ENCODE peak calls at places on chromosomes 3 and 15, in eight cellular contexts. One of them, this sample, is unnamed.

GRCh38 chr3:157129782-157130137 is 30.2 kb downstream of the CCNL1 start:
- DNase-seq in H7: peak
- DNase-seq in AG09309: no peak
- DNase-seq in fibroblast of mammary gland: no peak
- DNase-seq in small intestine: no peak
- DNase-seq in endothelial cell of umbilical vein: peak
- DNase-seq in colonic mucosa: peak
- DNase-seq in GM23248: no peak
- DNase-seq in this sample: no peak

GRCh38 chr3:58647661-58648141 is 18.9 kb downstream of the FAM3D start:
- DNase-seq in colonic mucosa: no peak
- DNase-seq in H7: no peak
- DNase-seq in fibroblast of mammary gland: no peak
- DNase-seq in endothelial cell of umbilical vein: peak
- DNase-seq in small intestine: peak
- DNase-seq in GM23248: no peak
- DNase-seq in AG09309: no peak
- DNase-seq in this sample: no peak

GRCh38 chr3:41317718-41318117 is 118.4 kb downstream of the CTNNB1 start:
- DNase-seq in endothelial cell of umbilical vein: peak
- DNase-seq in colonic mucosa: no peak
- DNase-seq in fibroblast of mammary gland: peak
- DNase-seq in GM23248: peak
- DNase-seq in AG09309: peak
- DNase-seq in small intestine: peak
- DNase-seq in H7: no peak
- DNase-seq in this sample: no peak

GRCh38 chr15:61084944-61085367 is 144.1 kb downstream of the RORA start:
- DNase-seq in fibroblast of mammary gland: peak
- DNase-seq in small intestine: no peak
- DNase-seq in GM23248: no peak
- DNase-seq in endothelial cell of umbilical vein: no peak
- DNase-seq in colonic mucosa: peak
- DNase-seq in H7: peak
- DNase-seq in AG09309: no peak
- DNase-seq in this sample: no peak

GRCh38 chr15:91685436-91685835 is 168.1 kb upstream of the SLCO3A1 start:
- DNase-seq in endothelial cell of umbilical vein: no peak
- DNase-seq in H7: no peak
- DNase-seq in fibroblast of mammary gland: no peak
- DNase-seq in colonic mucosa: no peak
- DNase-seq in AG09309: no peak
- DNase-seq in small intestine: no peak
- DNase-seq in GM23248: no peak
- DNase-seq in this sample: no peak

GRCh38 chr15:66148187-66148586 is 105.4 kb downstream of the MEGF11 start:
- DNase-seq in AG09309: no peak
- DNase-seq in colonic mucosa: no peak
- DNase-seq in GM23248: no peak
- DNase-seq in endothelial cell of umbilical vein: no peak
- DNase-seq in H7: no peak
- DNase-seq in small intestine: no peak
- DNase-seq in fibroblast of mammary gland: no peak
- DNase-seq in this sample: no peak

GRCh38 chr15:90002428-90002844 is 1.3 kb downstream of the ZNF710 start:
- DNase-seq in fibroblast of mammary gland: peak
- DNase-seq in small intestine: no peak
- DNase-seq in H7: no peak
- DNase-seq in AG09309: no peak
- DNase-seq in endothelial cell of umbilical vein: peak
- DNase-seq in colonic mucosa: no peak
- DNase-seq in GM23248: peak
- DNase-seq in this sample: peak

GRCh38 chr3:128845119-128845518 is 34.3 kb upstream of the ACAD9 start:
- DNase-seq in GM23248: no peak
- DNase-seq in fibroblast of mammary gland: no peak
- DNase-seq in H7: peak
- DNase-seq in endothelial cell of umbilical vein: no peak
- DNase-seq in colonic mucosa: no peak
- DNase-seq in AG09309: no peak
- DNase-seq in small intestine: no peak
- DNase-seq in this sample: no peak

GRCh38 chr3:118997190-118997589 is 37.5 kb downstream of the IGSF11 start:
- DNase-seq in colonic mucosa: no peak
- DNase-seq in fibroblast of mammary gland: no peak
- DNase-seq in GM23248: no peak
- DNase-seq in H7: no peak
- DNase-seq in AG09309: no peak
- DNase-seq in small intestine: no peak
- DNase-seq in endothelial cell of umbilical vein: no peak
- DNase-seq in this sample: no peak

GRCh38 chr3:144273611-144274010 is 302.0 kb downstream of the DIPK2A start:
- DNase-seq in fibroblast of mammary gland: no peak
- DNase-seq in GM23248: peak
- DNase-seq in H7: no peak
- DNase-seq in endothelial cell of umbilical vein: no peak
- DNase-seq in AG09309: peak
- DNase-seq in small intestine: no peak
- DNase-seq in colonic mucosa: no peak
- DNase-seq in this sample: no peak

GRCh38 chr3:188446791-188447190 is 292.8 kb downstream of the LPP start:
- DNase-seq in endothelial cell of umbilical vein: no peak
- DNase-seq in small intestine: no peak
- DNase-seq in fibroblast of mammary gland: no peak
- DNase-seq in AG09309: no peak
- DNase-seq in colonic mucosa: no peak
- DNase-seq in H7: no peak
- DNase-seq in GM23248: no peak
- DNase-seq in this sample: no peak

GRCh38 chr3:105786241-105786640 is 82.6 kb downstream of the CBLB start:
- DNase-seq in endothelial cell of umbilical vein: no peak
- DNase-seq in H7: no peak
- DNase-seq in AG09309: no peak
- DNase-seq in GM23248: no peak
- DNase-seq in fibroblast of mammary gland: no peak
- DNase-seq in small intestine: no peak
- DNase-seq in colonic mucosa: no peak
- DNase-seq in this sample: no peak

GRCh38 chr15:72382146-72382545 is 6.3 kb upstream of the HEXA start:
- DNase-seq in GM23248: peak
- DNase-seq in H7: no peak
- DNase-seq in endothelial cell of umbilical vein: no peak
- DNase-seq in AG09309: no peak
- DNase-seq in small intestine: peak
- DNase-seq in colonic mucosa: no peak
- DNase-seq in fibroblast of mammary gland: no peak
- DNase-seq in this sample: no peak

GRCh38 chr15:48877630-48878595 is at the start of gene EID1:
- DNase-seq in fibroblast of mammary gland: peak
- DNase-seq in GM23248: peak
- DNase-seq in colonic mucosa: peak
- DNase-seq in small intestine: peak
- DNase-seq in H7: peak
- DNase-seq in endothelial cell of umbilical vein: peak
- DNase-seq in AG09309: peak
- DNase-seq in this sample: peak

GRCh38 chr3:145721815-145722214 is 439.2 kb downstream of the PLOD2 start:
- DNase-seq in H7: no peak
- DNase-seq in fibroblast of mammary gland: no peak
- DNase-seq in GM23248: no peak
- DNase-seq in endothelial cell of umbilical vein: no peak
- DNase-seq in small intestine: no peak
- DNase-seq in AG09309: no peak
- DNase-seq in colonic mucosa: no peak
- DNase-seq in this sample: no peak

GRCh38 chr15:59976480-59976879 is 27.6 kb upstream of the FOXB1 start:
- DNase-seq in AG09309: no peak
- DNase-seq in small intestine: peak
- DNase-seq in H7: no peak
- DNase-seq in endothelial cell of umbilical vein: no peak
- DNase-seq in colonic mucosa: no peak
- DNase-seq in fibroblast of mammary gland: no peak
- DNase-seq in GM23248: no peak
- DNase-seq in this sample: peak

GRCh38 chr3:119596392-119596791 is 1.3 kb upstream of the PLA1A start:
- DNase-seq in endothelial cell of umbilical vein: no peak
- DNase-seq in H7: no peak
- DNase-seq in AG09309: no peak
- DNase-seq in colonic mucosa: no peak
- DNase-seq in small intestine: no peak
- DNase-seq in GM23248: no peak
- DNase-seq in fibroblast of mammary gland: no peak
- DNase-seq in this sample: no peak

GRCh38 chr3:66582721-66583141 is 81.9 kb upstream of the LRIG1 start:
- DNase-seq in small intestine: peak
- DNase-seq in AG09309: peak
- DNase-seq in H7: no peak
- DNase-seq in GM23248: peak
- DNase-seq in fibroblast of mammary gland: peak
- DNase-seq in colonic mucosa: no peak
- DNase-seq in endothelial cell of umbilical vein: no peak
- DNase-seq in this sample: peak

GRCh38 chr3:16265455-16265786 is 409 bp downstream of the OXNAD1 start:
- DNase-seq in colonic mucosa: no peak
- DNase-seq in fibroblast of mammary gland: no peak
- DNase-seq in small intestine: no peak
- DNase-seq in AG09309: no peak
- DNase-seq in endothelial cell of umbilical vein: no peak
- DNase-seq in GM23248: no peak
- DNase-seq in H7: no peak
- DNase-seq in this sample: no peak

GRCh38 chr3:35537265-35537664 is 102.1 kb upstream of the ARPP21 start:
- DNase-seq in endothelial cell of umbilical vein: no peak
- DNase-seq in fibroblast of mammary gland: no peak
- DNase-seq in H7: no peak
- DNase-seq in GM23248: no peak
- DNase-seq in AG09309: no peak
- DNase-seq in colonic mucosa: no peak
- DNase-seq in small intestine: no peak
- DNase-seq in this sample: no peak

GRCh38 chr3:29065211-29065785 is 215.6 kb upstream of the RBMS3 start:
- DNase-seq in colonic mucosa: no peak
- DNase-seq in small intestine: no peak
- DNase-seq in AG09309: peak
- DNase-seq in GM23248: peak
- DNase-seq in endothelial cell of umbilical vein: peak
- DNase-seq in H7: peak
- DNase-seq in fibroblast of mammary gland: peak
- DNase-seq in this sample: no peak

GRCh38 chr3:160210799-160211221 is 14.4 kb upstream of the C3orf80 start:
- DNase-seq in small intestine: peak
- DNase-seq in fibroblast of mammary gland: peak
- DNase-seq in GM23248: peak
- DNase-seq in endothelial cell of umbilical vein: peak
- DNase-seq in colonic mucosa: no peak
- DNase-seq in H7: no peak
- DNase-seq in AG09309: peak
- DNase-seq in this sample: no peak

DNA sequence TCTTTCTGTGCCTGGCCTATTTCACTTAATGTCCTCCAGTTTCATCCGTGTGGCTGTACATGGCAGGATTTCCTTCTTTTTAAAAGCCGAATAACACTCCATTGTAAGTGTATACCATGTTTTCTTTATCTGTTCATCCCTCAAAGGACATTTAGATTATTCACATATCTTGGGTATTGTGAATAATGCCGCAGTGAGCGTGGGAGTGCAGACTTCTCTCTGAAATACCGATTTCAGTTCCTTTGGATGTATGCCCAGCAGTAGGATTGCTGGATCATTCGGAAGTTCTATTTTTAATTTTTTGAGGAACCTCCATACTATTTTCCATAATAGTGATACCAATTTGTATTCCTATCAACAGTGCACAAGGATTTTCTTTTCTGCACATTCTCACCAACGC is 136.1 kb downstream of the APBA2 start:
- DNase-seq in GM23248: peak
- DNase-seq in AG09309: no peak
- DNase-seq in endothelial cell of umbilical vein: no peak
- DNase-seq in small intestine: no peak
- DNase-seq in H7: no peak
- DNase-seq in colonic mucosa: no peak
- DNase-seq in fibroblast of mammary gland: peak
- DNase-seq in this sample: no peak
- H3K4me3 ChIP-seq in GM23248: no peak
- H3K4me3 ChIP-seq in AG09309: no peak
- H3K4me3 ChIP-seq in endothelial cell of umbilical vein: no peak
- H3K4me3 ChIP-seq in small intestine: no peak
- H3K4me3 ChIP-seq in H7: no peak
- H3K4me3 ChIP-seq in colonic mucosa: no peak
- H3K4me3 ChIP-seq in fibroblast of mammary gland: no peak
- H3K4me3 ChIP-seq in this sample: no peak

DNA sequence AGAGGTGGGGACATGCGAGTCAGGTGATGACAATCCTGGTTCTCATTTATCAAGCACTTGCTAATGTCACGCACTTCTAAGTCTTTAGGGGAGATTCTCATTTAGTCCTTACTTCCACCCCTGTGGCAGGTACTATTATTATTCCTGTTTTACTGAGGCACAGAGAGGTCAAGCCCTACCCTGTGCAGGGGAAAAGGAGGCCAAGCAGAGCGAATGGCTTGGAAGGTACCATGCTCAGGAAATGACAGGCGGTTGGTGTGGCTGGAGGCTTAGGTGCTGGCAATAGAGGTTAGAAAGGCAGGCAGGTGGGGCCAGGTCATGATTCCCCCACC is 268.9 kb downstream of the UACA start:
- DNase-seq in small intestine: no peak
- DNase-seq in endothelial cell of umbilical vein: no peak
- DNase-seq in colonic mucosa: no peak
- DNase-seq in fibroblast of mammary gland: no peak
- DNase-seq in H7: no peak
- DNase-seq in AG09309: no peak
- DNase-seq in GM23248: no peak
- DNase-seq in this sample: no peak
- H3K4me3 ChIP-seq in small intestine: no peak
- H3K4me3 ChIP-seq in endothelial cell of umbilical vein: no peak
- H3K4me3 ChIP-seq in colonic mucosa: no peak
- H3K4me3 ChIP-seq in fibroblast of mammary gland: no peak
- H3K4me3 ChIP-seq in H7: no peak
- H3K4me3 ChIP-seq in AG09309: no peak
- H3K4me3 ChIP-seq in GM23248: no peak
- H3K4me3 ChIP-seq in this sample: no peak

DNA sequence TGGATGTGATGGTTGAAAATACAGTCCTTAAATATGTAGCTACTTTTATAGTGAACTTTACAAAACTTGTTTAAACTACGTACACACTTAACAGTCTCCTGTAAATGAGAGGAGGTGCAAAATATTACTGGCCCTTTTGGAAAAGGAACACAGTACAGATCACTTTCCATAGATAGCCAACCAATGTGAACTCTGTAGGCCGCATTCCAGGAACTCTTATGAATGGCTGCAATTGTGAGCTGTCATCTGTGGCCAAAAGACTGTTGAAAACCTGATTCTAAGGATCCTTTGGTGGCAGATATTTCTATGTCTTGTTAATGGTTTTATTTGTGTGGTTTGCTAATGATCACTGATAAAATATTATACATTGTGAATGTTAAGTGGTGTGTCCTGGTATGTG is 6.2 kb downstream of the TSC22D2 start:
- DNase-seq in small intestine: peak
- DNase-seq in colonic mucosa: peak
- DNase-seq in H7: no peak
- DNase-seq in GM23248: peak
- DNase-seq in endothelial cell of umbilical vein: peak
- DNase-seq in AG09309: no peak
- DNase-seq in fibroblast of mammary gland: peak
- DNase-seq in this sample: no peak
- H3K4me3 ChIP-seq in small intestine: peak
- H3K4me3 ChIP-seq in colonic mucosa: no peak
- H3K4me3 ChIP-seq in H7: no peak
- H3K4me3 ChIP-seq in GM23248: peak
- H3K4me3 ChIP-seq in endothelial cell of umbilical vein: peak
- H3K4me3 ChIP-seq in AG09309: peak
- H3K4me3 ChIP-seq in fibroblast of mammary gland: peak
- H3K4me3 ChIP-seq in this sample: peak

GRCh38 chr3:53180305-53181023 is 19.5 kb downstream of the PRKCD start:
- DNase-seq in fibroblast of mammary gland: no peak
- DNase-seq in small intestine: no peak
- DNase-seq in colonic mucosa: no peak
- DNase-seq in GM23248: no peak
- DNase-seq in H7: no peak
- DNase-seq in AG09309: no peak
- DNase-seq in endothelial cell of umbilical vein: no peak
- DNase-seq in this sample: no peak
- H3K4me3 ChIP-seq in fibroblast of mammary gland: no peak
- H3K4me3 ChIP-seq in small intestine: no peak
- H3K4me3 ChIP-seq in colonic mucosa: no peak
- H3K4me3 ChIP-seq in GM23248: no peak
- H3K4me3 ChIP-seq in H7: no peak
- H3K4me3 ChIP-seq in AG09309: no peak
- H3K4me3 ChIP-seq in endothelial cell of umbilical vein: no peak
- H3K4me3 ChIP-seq in this sample: no peak